ENCODE peak calls at places on chromosome 10, in five cellular contexts. One of them, this sample, is unnamed.

GRCh38 chr10:33950216-33950615 is 615.7 kb upstream of the NRP1 start:
- DNase-seq in osteocyte: no peak
- DNase-seq in upper lobe of right lung: no peak
- DNase-seq in epithelial cell of esophagus: no peak
- DNase-seq in nephron progenitor cell: no peak
- DNase-seq in this sample: no peak

GRCh38 chr10:51689536-51689935 is 9.9 kb downstream of the CSTF2T start:
- DNase-seq in osteocyte: no peak
- DNase-seq in epithelial cell of esophagus: peak
- DNase-seq in upper lobe of right lung: no peak
- DNase-seq in nephron progenitor cell: no peak
- DNase-seq in this sample: no peak

GRCh38 chr10:4051011-4051407 is 266.0 kb upstream of the KLF6 start:
- DNase-seq in nephron progenitor cell: no peak
- DNase-seq in upper lobe of right lung: no peak
- DNase-seq in epithelial cell of esophagus: no peak
- DNase-seq in osteocyte: no peak
- DNase-seq in this sample: no peak

GRCh38 chr10:2885276-2885955 is 181.9 kb upstream of the PFKP start:
- DNase-seq in epithelial cell of esophagus: no peak
- DNase-seq in osteocyte: peak
- DNase-seq in nephron progenitor cell: no peak
- DNase-seq in upper lobe of right lung: no peak
- DNase-seq in this sample: no peak

GRCh38 chr10:44051584-44052385 is 333.1 kb downstream of the CXCL12 start:
- DNase-seq in osteocyte: no peak
- DNase-seq in nephron progenitor cell: no peak
- DNase-seq in epithelial cell of esophagus: peak
- DNase-seq in upper lobe of right lung: no peak
- DNase-seq in this sample: peak

GRCh38 chr10:17084258-17084657 is 45.4 kb downstream of the CUBN start:
- DNase-seq in epithelial cell of esophagus: no peak
- DNase-seq in upper lobe of right lung: no peak
- DNase-seq in osteocyte: no peak
- DNase-seq in nephron progenitor cell: no peak
- DNase-seq in this sample: no peak

GRCh38 chr10:78461333-78461732 is 427.7 kb downstream of the RPS24 start:
- DNase-seq in nephron progenitor cell: no peak
- DNase-seq in osteocyte: no peak
- DNase-seq in upper lobe of right lung: no peak
- DNase-seq in epithelial cell of esophagus: no peak
- DNase-seq in this sample: no peak

GRCh38 chr10:22693860-22694259 is 20.5 kb downstream of the PIP4K2A start:
- DNase-seq in upper lobe of right lung: no peak
- DNase-seq in epithelial cell of esophagus: no peak
- DNase-seq in osteocyte: no peak
- DNase-seq in nephron progenitor cell: no peak
- DNase-seq in this sample: no peak

GRCh38 chr10:110392860-110393732 is 88.4 kb upstream of the SMNDC1 start:
- DNase-seq in nephron progenitor cell: no peak
- DNase-seq in upper lobe of right lung: no peak
- DNase-seq in epithelial cell of esophagus: peak
- DNase-seq in osteocyte: no peak
- DNase-seq in this sample: peak

GRCh38 chr10:102804382-102804781 is 32.8 kb downstream of the CYP17A1 start:
- DNase-seq in epithelial cell of esophagus: no peak
- DNase-seq in osteocyte: no peak
- DNase-seq in upper lobe of right lung: no peak
- DNase-seq in nephron progenitor cell: no peak
- DNase-seq in this sample: no peak

GRCh38 chr10:110803830-110804338 is 67.8 kb upstream of the PDCD4 start:
- DNase-seq in epithelial cell of esophagus: peak
- DNase-seq in osteocyte: no peak
- DNase-seq in nephron progenitor cell: peak
- DNase-seq in upper lobe of right lung: no peak
- DNase-seq in this sample: peak

GRCh38 chr10:31602541-31603244 is 283.7 kb downstream of the ZEB1 start:
- DNase-seq in osteocyte: peak
- DNase-seq in epithelial cell of esophagus: peak
- DNase-seq in upper lobe of right lung: peak
- DNase-seq in nephron progenitor cell: peak
- DNase-seq in this sample: peak

GRCh38 chr10:17435898-17436297 is 18.5 kb downstream of the ST8SIA6 start:
- DNase-seq in upper lobe of right lung: no peak
- DNase-seq in nephron progenitor cell: no peak
- DNase-seq in epithelial cell of esophagus: no peak
- DNase-seq in osteocyte: no peak
- DNase-seq in this sample: no peak

GRCh38 chr10:81871558-81871957 is 3.4 kb upstream of the NRG3 start:
- DNase-seq in osteocyte: no peak
- DNase-seq in epithelial cell of esophagus: no peak
- DNase-seq in nephron progenitor cell: no peak
- DNase-seq in upper lobe of right lung: no peak
- DNase-seq in this sample: no peak

GRCh38 chr10:9038146-9038714 is 983.7 kb downstream of the GATA3 start:
- DNase-seq in epithelial cell of esophagus: peak
- DNase-seq in upper lobe of right lung: no peak
- DNase-seq in nephron progenitor cell: no peak
- DNase-seq in osteocyte: no peak
- DNase-seq in this sample: peak

GRCh38 chr10:1251769-1252168 is 195.6 kb downstream of the WDR37 start:
- DNase-seq in osteocyte: no peak
- DNase-seq in upper lobe of right lung: no peak
- DNase-seq in epithelial cell of esophagus: no peak
- DNase-seq in nephron progenitor cell: no peak
- DNase-seq in this sample: no peak

GRCh38 chr10:50635286-50635685 is 11.5 kb upstream of the SGMS1 start:
- DNase-seq in nephron progenitor cell: no peak
- DNase-seq in osteocyte: no peak
- DNase-seq in epithelial cell of esophagus: peak
- DNase-seq in upper lobe of right lung: no peak
- DNase-seq in this sample: peak

GRCh38 chr10:104449402-104449801 is 95.8 kb downstream of the CFAP58 start:
- DNase-seq in epithelial cell of esophagus: peak
- DNase-seq in osteocyte: no peak
- DNase-seq in upper lobe of right lung: no peak
- DNase-seq in nephron progenitor cell: no peak
- DNase-seq in this sample: no peak

DNA sequence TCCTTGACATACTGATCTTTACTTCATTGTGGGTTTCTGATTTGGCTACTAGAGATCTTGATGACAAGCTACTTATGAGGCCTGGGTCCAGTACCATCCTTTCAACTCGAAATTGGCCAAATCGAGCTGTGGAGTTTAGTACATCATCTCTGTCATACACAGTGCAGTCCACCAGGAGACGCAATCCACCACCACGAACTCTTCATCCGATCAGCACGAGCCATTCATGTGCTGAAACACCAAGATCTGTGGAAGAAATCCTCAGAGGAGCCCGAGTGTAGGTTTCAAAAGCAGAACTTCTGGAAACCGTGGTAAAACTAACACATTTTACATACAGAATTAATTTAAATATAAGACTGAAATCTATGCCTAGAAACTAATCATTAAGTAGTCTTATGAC is 14.2 kb downstream of the DNAJC9 start:
- DNase-seq in epithelial cell of esophagus: no peak
- DNase-seq in osteocyte: no peak
- DNase-seq in nephron progenitor cell: no peak
- DNase-seq in upper lobe of right lung: no peak
- DNase-seq in this sample: peak
- TF ChIP-seq CTCF in epithelial cell of esophagus: no peak
- TF ChIP-seq CTCF in osteocyte: peak
- TF ChIP-seq CTCF in nephron progenitor cell: peak
- TF ChIP-seq CTCF in upper lobe of right lung: no peak
- TF ChIP-seq CTCF in this sample: no peak

GRCh38 chr10:133087679-133088523 is at the start of gene ADGRA1:
- DNase-seq in epithelial cell of esophagus: no peak
- DNase-seq in osteocyte: no peak
- DNase-seq in upper lobe of right lung: no peak
- DNase-seq in nephron progenitor cell: peak
- DNase-seq in this sample: no peak

GRCh38 chr10:133090101-133090500 is 2.4 kb downstream of the ADGRA1 start:
- DNase-seq in upper lobe of right lung: no peak
- DNase-seq in epithelial cell of esophagus: no peak
- DNase-seq in nephron progenitor cell: no peak
- DNase-seq in osteocyte: no peak
- DNase-seq in this sample: no peak

GRCh38 chr10:133089461-133089800 is 1.7 kb downstream of the ADGRA1 start:
- DNase-seq in upper lobe of right lung: no peak
- DNase-seq in epithelial cell of esophagus: no peak
- DNase-seq in nephron progenitor cell: no peak
- DNase-seq in osteocyte: no peak
- DNase-seq in this sample: no peak

GRCh38 chr10:133087045-133087678 is 562 bp upstream of the ADGRA1 start:
- DNase-seq in osteocyte: no peak
- DNase-seq in epithelial cell of esophagus: no peak
- DNase-seq in nephron progenitor cell: no peak
- DNase-seq in upper lobe of right lung: no peak
- DNase-seq in this sample: no peak

DNA sequence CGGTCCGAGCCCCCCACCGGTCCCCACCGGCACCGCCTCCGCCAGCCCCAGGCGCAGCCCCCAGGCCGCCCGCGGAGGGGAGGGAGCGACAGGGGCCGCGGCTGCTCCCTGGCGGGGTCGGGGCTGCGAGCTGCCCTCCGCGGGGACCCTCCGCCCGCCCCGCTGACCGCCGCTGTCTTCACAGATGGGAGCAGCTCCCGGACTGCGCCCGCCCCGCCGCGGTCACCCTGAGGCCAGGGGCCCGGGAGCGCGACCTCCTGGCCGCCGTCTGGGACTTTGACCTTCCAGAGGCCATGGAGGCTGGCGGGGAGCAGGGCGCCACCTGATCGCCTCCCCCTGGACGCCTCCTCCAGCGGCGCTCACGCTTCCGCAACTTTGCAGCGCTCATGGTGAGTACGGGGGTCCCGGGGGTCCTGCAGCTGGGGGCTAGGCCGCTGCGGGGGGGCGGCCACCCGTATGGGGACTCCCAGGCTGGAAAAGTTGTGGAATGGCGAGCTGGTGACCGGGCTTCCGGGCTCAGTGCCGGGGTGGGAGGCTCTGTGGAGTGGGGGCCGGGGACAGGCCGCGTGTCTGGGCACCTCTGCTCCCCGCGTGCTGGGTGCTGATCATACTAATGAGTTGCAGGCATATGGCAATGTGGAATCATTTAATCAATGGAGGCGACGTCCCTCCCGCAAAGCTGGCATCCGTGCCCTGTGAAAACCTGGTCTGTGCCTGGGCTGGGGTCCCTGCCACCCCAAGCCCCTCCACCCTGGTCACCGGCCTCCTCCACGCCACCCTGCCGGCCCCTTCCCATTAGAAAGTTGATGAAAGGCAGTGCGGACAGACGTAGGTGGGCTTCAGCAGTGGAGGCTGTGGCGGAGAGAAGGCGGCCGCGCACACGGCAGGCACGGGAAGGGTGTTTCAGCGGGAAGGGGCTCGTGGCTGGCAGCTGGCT is 1.1 kb downstream of the ADGRA1 start:
- DNase-seq in upper lobe of right lung: no peak
- DNase-seq in nephron progenitor cell: peak
- DNase-seq in epithelial cell of esophagus: no peak
- DNase-seq in osteocyte: no peak
- DNase-seq in this sample: no peak
- TF ChIP-seq CTCF in upper lobe of right lung: no peak
- TF ChIP-seq CTCF in nephron progenitor cell: no peak
- TF ChIP-seq CTCF in epithelial cell of esophagus: no peak
- TF ChIP-seq CTCF in osteocyte: no peak
- TF ChIP-seq CTCF in this sample: no peak

DNA sequence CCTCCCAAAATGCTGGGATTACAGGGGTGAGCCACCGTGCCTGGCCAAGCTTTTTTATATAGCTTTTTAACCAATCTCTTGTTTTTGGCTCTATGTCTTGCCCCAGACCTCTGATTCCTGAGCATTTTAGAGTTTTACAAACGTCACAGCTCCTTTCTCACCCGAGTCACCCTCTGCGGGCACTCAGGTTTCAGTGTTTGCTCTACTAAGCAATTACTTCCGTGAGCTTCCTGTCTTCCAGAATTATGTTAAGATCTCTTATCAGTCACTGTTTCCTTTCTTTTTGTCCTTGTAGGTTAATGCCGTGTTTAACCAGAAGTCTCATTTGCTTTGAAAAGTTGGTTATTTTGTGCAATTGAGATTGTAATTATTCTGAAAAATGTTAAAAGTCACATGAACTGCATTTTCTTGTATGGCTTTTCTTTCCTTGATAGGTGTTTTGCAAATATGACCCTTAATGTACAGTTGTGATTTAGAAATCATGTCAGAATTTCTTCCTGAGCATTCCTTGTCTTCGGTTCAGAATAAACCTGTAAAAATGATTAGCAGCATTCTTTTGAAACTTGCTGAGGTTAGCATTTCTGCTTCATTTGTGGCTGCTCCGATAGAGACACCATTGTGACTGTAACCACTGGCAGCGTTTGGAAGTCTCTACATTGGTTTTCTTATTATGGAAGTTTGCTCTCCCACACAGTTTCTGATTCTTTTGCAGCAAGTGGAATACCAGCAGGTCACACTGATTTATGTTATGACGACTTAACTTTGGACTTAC is 4.5 kb upstream of the HKDC1 start:
- DNase-seq in osteocyte: no peak
- DNase-seq in nephron progenitor cell: no peak
- DNase-seq in upper lobe of right lung: no peak
- DNase-seq in epithelial cell of esophagus: no peak
- DNase-seq in this sample: no peak
- TF ChIP-seq CTCF in osteocyte: no peak
- TF ChIP-seq CTCF in nephron progenitor cell: no peak
- TF ChIP-seq CTCF in upper lobe of right lung: no peak
- TF ChIP-seq CTCF in epithelial cell of esophagus: no peak
- TF ChIP-seq CTCF in this sample: no peak

GRCh38 chr10:6406220-6407033 is 173.6 kb downstream of the PRKCQ start:
- DNase-seq in osteocyte: peak
- DNase-seq in epithelial cell of esophagus: peak
- DNase-seq in nephron progenitor cell: no peak
- DNase-seq in upper lobe of right lung: no peak
- DNase-seq in this sample: peak
- TF ChIP-seq CTCF in osteocyte: peak
- TF ChIP-seq CTCF in epithelial cell of esophagus: peak
- TF ChIP-seq CTCF in nephron progenitor cell: peak
- TF ChIP-seq CTCF in upper lobe of right lung: peak
- TF ChIP-seq CTCF in this sample: peak